ENCODE peak calls at places on chromosomes 7 and 10, in six cellular contexts. G is activated CD8-positive, alpha-beta memory T cell treated with anti-CD3 and anti-CD28 coated beads, Interleukin-2, amount 50 U/mL, for 48 hours; Q is HFF-Myc; D is foreskin fibroblast; V is EL; W is caudate nucleus. T is an unnamed sample.

GRCh38 chr7:2918406-2918805 is 74.3 kb upstream of the GNA12 start:
- DNase-seq in G (no peak), Q (no peak), D (no peak), V (no peak), W (no peak), T (no peak)

GRCh38 chr7:73876361-73876760 is 15.4 kb downstream of the TMEM270 start:
- DNase-seq in G (no peak), Q (no peak), D (no peak), V (no peak), W (no peak), T (no peak)

GRCh38 chr10:117555863-117556262 is 13.3 kb downstream of the EMX2 start:
- DNase-seq in G (no peak), Q (no peak), D (no peak), V (no peak), W (no peak), T (no peak)

GRCh38 chr10:131694168-131694962 is 206.4 kb upstream of the PPP2R2D start:
- DNase-seq in G (peak; percentile 7), Q (no peak), D (no peak), V (no peak), W (no peak), T (no peak)

GRCh38 chr7:50660040-50660829 is 95.0 kb upstream of the DDC start:
- DNase-seq in G (peak; percentile 65), Q (no peak), D (no peak), V (no peak), W (no peak), T (no peak)

GRCh38 chr7:155594961-155595366 is 48.6 kb upstream of the CNPY1 start:
- DNase-seq in G (no peak), Q (no peak), D (no peak), V (no peak), W (no peak), T (no peak)

GRCh38 chr7:516606-517456 is 2.8 kb downstream of the PDGFA start:
- DNase-seq in G (peak; percentile 71), Q (no peak), D (peak; percentile 77), V (peak; percentile 83), W (no peak), T (no peak)

GRCh38 chr10:102419561-102420442 is 834 bp upstream of the FBXL15 start:
- DNase-seq in G (peak; percentile 90), Q (no peak), D (no peak), V (no peak), W (peak; percentile 69), T (no peak)

GRCh38 chr10:8061274-8062211 is 7.1 kb downstream of the GATA3 start:
- DNase-seq in G (peak; percentile 81), Q (no peak), D (no peak), V (no peak), W (no peak), T (no peak)

GRCh38 chr7:36970551-36971514 is 246.5 kb upstream of the AOAH start:
- DNase-seq in G (no peak), Q (no peak), D (no peak), V (no peak), W (no peak), T (no peak)

GRCh38 chr7:15478401-15478800 is 83.4 kb downstream of the AGMO start:
- DNase-seq in G (no peak), Q (no peak), D (no peak), V (no peak), W (no peak), T (no peak)

GRCh38 chr10:18359839-18360238 is 219.6 kb downstream of the CACNB2 start:
- DNase-seq in G (no peak), Q (no peak), D (no peak), V (no peak), W (no peak), T (no peak)